ENCODE peak calls at places on chromosomes 5 and 9, in ten cellular contexts. Z, K, I, O, W, G, L, C, X and P are unnamed samples. For H3K4me1, the result is how much of the 10 kb centered on the place peaks cover.

GRCh38 chr5:61625682-61626620 is 293.9 kb downstream of the ZSWIM6 start:
- DNase-seq in Z (peak), L (no peak), G (peak), I (peak), C (peak), O (peak), K (peak), W (peak), X (peak), P (peak)

GRCh38 chr5:13987843-13988464 is 43.5 kb upstream of the DNAH5 start:
- DNase-seq in L (peak), K (peak), G (no peak), X (no peak), O (peak), C (peak), I (peak), Z (no peak), W (no peak), P (peak)

GRCh38 chr5:173750538-173751265 is 134.3 kb upstream of the BOD1 start:
- DNase-seq in G (no peak), Z (no peak), L (no peak), X (no peak), C (no peak), W (no peak), I (no peak), O (no peak), K (no peak), P (no peak)

GRCh38 chr5:150558088-150558621 is 50.2 kb downstream of the NDST1 start:
- DNase-seq in X (no peak), Z (no peak), I (no peak), W (no peak), O (no peak), K (no peak), L (no peak), G (no peak), C (no peak), P (no peak)

GRCh38 chr5:43007246-43007910 is 32.7 kb downstream of the ANXA2R start:
- DNase-seq in W (peak), L (peak), G (peak), Z (peak), X (peak), C (peak), K (peak), I (peak), O (peak), P (peak)

GRCh38 chr9:127802576-127803443 is at the start of gene FPGS:
- DNase-seq in G (peak), I (peak), C (peak), X (peak), O (peak), Z (peak), K (peak), W (peak), L (peak), P (peak)

GRCh38 chr9:68492801-68493200 is 47.9 kb downstream of the TMEM252 start:
- DNase-seq in X (no peak), K (no peak), W (no peak), C (peak), I (no peak), O (no peak), Z (no peak), G (no peak), L (no peak), P (no peak)

GRCh38 chr5:77308154-77308960 is 97.9 kb downstream of the PDE8B start:
- DNase-seq in O (no peak), I (no peak), C (no peak), G (no peak), L (no peak), X (no peak), Z (no peak), K (no peak), W (no peak), P (no peak)

GRCh38 chr5:123450114-123450513 is 26.9 kb upstream of the CEP120 start:
- DNase-seq in L (no peak), K (no peak), X (no peak), I (no peak), Z (no peak), G (no peak), C (no peak), O (no peak), W (no peak), P (no peak)

GRCh38 chr9:93196095-93197055 is 12.4 kb downstream of the WNK2 start:
- DNase-seq in G (no peak), L (no peak), I (no peak), K (no peak), Z (no peak), C (no peak), X (no peak), W (no peak), O (no peak), P (no peak)

GRCh38 chr5:135335031-135335828 is 63.8 kb downstream of the MACROH2A1 start:
- DNase-seq in X (no peak), O (peak), W (no peak), G (no peak), Z (no peak), I (no peak), C (no peak), L (no peak), K (no peak), P (no peak)

GRCh38 chr9:135604437-135605237 is 34.7 kb downstream of the GLT6D1 start:
- DNase-seq in G (no peak), K (peak), X (no peak), C (no peak), I (no peak), Z (peak), O (no peak), W (peak), L (no peak), P (no peak)

GRCh38 chr5:174734571-174735497 is 10.5 kb downstream of the MSX2 start:
- DNase-seq in Z (no peak), O (no peak), L (no peak), X (no peak), I (no peak), G (no peak), K (no peak), W (no peak), C (no peak), P (no peak)

GRCh38 chr9:81826541-81826906 is 101.7 kb upstream of the SPATA31D4 start:
- DNase-seq in W (peak), O (peak), Z (no peak), I (no peak), G (peak), K (no peak), X (peak), L (no peak), C (peak), P (no peak)

GRCh38 chr9:35226685-35227084 is 64.9 kb downstream of the UNC13B start:
- DNase-seq in L (no peak), Z (no peak), C (no peak), X (no peak), I (no peak), K (no peak), W (no peak), O (no peak), G (no peak), P (no peak)

GRCh38 chr5:13508559-13508958 is 435.9 kb downstream of the DNAH5 start:
- DNase-seq in W (no peak), O (no peak), X (no peak), Z (no peak), C (no peak), G (no peak), L (no peak), K (no peak), I (no peak), P (no peak)

GRCh38 chr5:96146675-96147074 is 185.0 kb upstream of the ELL2 start:
- DNase-seq in K (no peak), X (no peak), C (peak), Z (no peak), O (peak), W (no peak), L (peak), I (no peak), G (no peak), P (no peak)

GRCh38 chr9:27671591-27671990 is 98.3 kb upstream of the C9orf72 start:
- DNase-seq in I (no peak), C (no peak), K (no peak), X (no peak), Z (no peak), W (no peak), O (no peak), G (no peak), L (no peak), P (peak)

GRCh38 chr9:109556061-109556460 is 58.0 kb upstream of the PTPN3 start:
- DNase-seq in Z (no peak), I (no peak), K (no peak), O (peak), C (no peak), W (no peak), G (no peak), L (peak), X (no peak), P (no peak)

GRCh38 chr5:148992265-148992664 is 70.6 kb downstream of the SH3TC2 start:
- DNase-seq in O (no peak), G (no peak), C (no peak), W (no peak), X (no peak), Z (no peak), I (no peak), K (no peak), L (no peak), P (no peak)

GRCh38 chr9:18105996-18106595 is 367.9 kb upstream of the ADAMTSL1 start:
- DNase-seq in I (no peak), W (no peak), O (no peak), C (no peak), L (no peak), G (no peak), X (no peak), K (no peak), Z (no peak), P (no peak)

GRCh38 chr9:77909306-77909705 is 122.3 kb downstream of the GNAQ start:
- DNase-seq in C (no peak), I (no peak), O (no peak), L (no peak), K (no peak), X (no peak), Z (no peak), G (no peak), W (no peak), P (no peak)

GRCh38 chr5:151186538-151186937 is 29.0 kb upstream of the ANXA6 start:
- DNase-seq in X (no peak), C (no peak), K (peak), O (no peak), G (no peak), I (no peak), W (no peak), L (no peak), Z (no peak), P (peak)

GRCh38 chr5:29769474-29769873 is 1424.0 kb upstream of the CDH6 start:
- DNase-seq in Z (no peak), W (no peak), X (no peak), I (no peak), K (no peak), O (no peak), L (no peak), C (no peak), G (no peak), P (no peak)

GRCh38 chr5:92916036-92916435 is 665.0 kb downstream of the NR2F1-AS1 start:
- DNase-seq in W (no peak), G (no peak), I (no peak), X (no peak), L (no peak), K (no peak), Z (no peak), C (no peak), O (peak), P (peak)

GRCh38 chr5:24823625-24824024 is 178.8 kb upstream of the CDH10 start:
- DNase-seq in G (no peak), W (no peak), I (no peak), X (no peak), K (no peak), L (peak), C (no peak), O (no peak), Z (no peak), P (no peak)

GRCh38 chr5:76388791-76389512 is 14.1 kb upstream of the IQGAP2 start:
- DNase-seq in X (no peak), Z (no peak), O (no peak), K (no peak), L (no peak), W (no peak), C (no peak), G (no peak), I (no peak), P (no peak)

GRCh38 chr9:107874591-107875374 is 385.2 kb upstream of the KLF4 start:
- DNase-seq in K (no peak), X (no peak), G (no peak), W (no peak), Z (no peak), I (no peak), L (no peak), C (no peak), O (no peak), P (no peak)

GRCh38 chr5:177510567-177511053 is 984 bp upstream of the DOK3 start:
- DNase-seq in Z (no peak), K (no peak), O (no peak), W (no peak), G (no peak), I (no peak), L (no peak), C (peak), X (no peak), P (no peak)

GRCh38 chr9:120859361-120859760 is 16.6 kb upstream of the PSMD5 start:
- DNase-seq in K (no peak), I (no peak), X (no peak), G (no peak), L (no peak), O (no peak), Z (no peak), W (no peak), C (no peak), P (no peak)

GRCh38 chr9:120863833-120864232 is 13.2 kb downstream of the PHF19 start:
- DNase-seq in C (no peak), Z (peak), I (no peak), W (no peak), L (no peak), G (no peak), O (no peak), X (no peak), K (no peak), P (no peak)

GRCh38 chr9:120860083-120860482 is 16.9 kb downstream of the PHF19 start:
- DNase-seq in C (no peak), X (no peak), O (no peak), K (no peak), W (no peak), Z (no peak), L (no peak), G (no peak), I (no peak), P (no peak)

GRCh38 chr9:120862452-120862851 is 14.5 kb downstream of the PHF19 start:
- DNase-seq in X (no peak), L (no peak), Z (peak), O (no peak), W (no peak), G (no peak), C (no peak), I (no peak), K (no peak), P (no peak)

GRCh38 chr9:120861935-120862334 is 15.1 kb downstream of the PHF19 start:
- DNase-seq in X (no peak), W (no peak), I (no peak), L (no peak), Z (no peak), K (no peak), G (no peak), C (no peak), O (no peak), P (no peak)
- TF ChIP-seq CTCF in X (no peak), W (no peak), I (no peak), L (no peak), Z (no peak), K (no peak), G (no peak), C (no peak), O (no peak), P (no peak)

GRCh38 chr5:131541766-131542165 is 93.3 kb downstream of the RAPGEF6 start:
- DNase-seq in Z (no peak), C (no peak), G (no peak), I (no peak), K (no peak), X (no peak), L (no peak), W (no peak), O (peak), P (no peak)

GRCh38 chr5:131542723-131543122 is 92.3 kb downstream of the RAPGEF6 start:
- DNase-seq in X (no peak), G (no peak), I (no peak), W (no peak), L (no peak), K (no peak), O (no peak), Z (no peak), C (no peak), P (no peak)

GRCh38 chr5:131548190-131548589 is 86.8 kb downstream of the RAPGEF6 start:
- DNase-seq in K (no peak), I (no peak), Z (no peak), C (no peak), L (no peak), G (no peak), O (no peak), W (no peak), X (no peak), P (no peak)

GRCh38 chr5:131550606-131551005 is 84.4 kb downstream of the RAPGEF6 start:
- DNase-seq in X (no peak), Z (no peak), L (no peak), I (no peak), C (no peak), K (no peak), W (no peak), G (no peak), O (no peak), P (no peak)

DNA sequence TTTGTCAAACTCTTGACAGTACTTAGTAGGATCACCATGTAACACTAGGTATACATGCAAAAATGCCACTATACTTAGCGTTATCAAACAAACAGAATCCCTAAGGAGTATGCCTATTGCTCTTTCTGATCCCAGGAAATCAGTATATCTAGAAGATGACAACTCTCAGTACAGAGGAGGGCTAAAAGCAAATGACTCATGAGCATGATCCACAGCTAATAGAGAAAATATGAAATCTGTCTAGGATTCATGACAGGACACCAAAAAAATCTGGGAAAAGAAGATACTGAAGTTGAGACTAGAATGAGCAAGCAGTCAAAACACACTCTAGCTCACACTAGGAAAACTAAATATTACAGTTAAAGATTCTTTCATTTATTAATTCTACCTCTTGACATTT is 89.2 kb downstream of the RAPGEF6 start:
- DNase-seq in O (peak), Z (no peak), W (no peak), K (no peak), C (no peak), L (no peak), X (no peak), I (no peak), G (no peak), P (no peak)
- H3K4me1 ChIP-seq in O (under half), Z (under half), W (under half), K (under half), C (under half), L (under half), X (under half), I (under half), G (under half), P (under half)

GRCh38 chr9:116208417-116209232 is 55.0 kb downstream of the PAPPA start:
- DNase-seq in L (no peak), G (no peak), K (no peak), W (no peak), X (no peak), O (peak), C (no peak), I (no peak), Z (no peak), P (peak)
- TF ChIP-seq CTCF in L (no peak), G (no peak), K (no peak), W (no peak), X (no peak), O (peak), C (no peak), I (no peak), Z (no peak), P (peak)

GRCh38 chr9:126125177-126125576 is 201.5 kb upstream of the MVB12B start:
- DNase-seq in I (no peak), C (no peak), G (no peak), L (no peak), Z (no peak), K (no peak), O (no peak), X (no peak), W (no peak), P (peak)
- H3K4me1 ChIP-seq in I (under half), C (under half), G (under half), L (half or more), Z (under half), K (under half), O (under half), X (under half), W (under half), P (under half)

GRCh38 chr5:167968784-167969183 is 322.7 kb upstream of the WWC1 start:
- DNase-seq in L (no peak), Z (no peak), W (no peak), O (peak), I (no peak), G (no peak), K (no peak), X (no peak), C (no peak), P (no peak)
- TF ChIP-seq CTCF in L (no peak), Z (no peak), W (no peak), O (no peak), I (no peak), G (no peak), K (no peak), X (no peak), C (no peak), P (no peak)